ENCODE peak calls at places on chromosome 2, in seven cellular contexts. One of them, this sample, is unnamed.

GRCh38 chr2:3334392-3334791 is 43.2 kb downstream of the EIPR1 start:
- DNase-seq in frontal cortex: no peak
- DNase-seq in amniotic stem cell: no peak
- DNase-seq in H54: no peak
- DNase-seq in B cell: no peak
- DNase-seq in RPMI7951: no peak
- DNase-seq in spleen: peak; percentile 58
- DNase-seq in this sample: no peak

GRCh38 chr2:237223208-237223861 is 137.6 kb downstream of the COPS8 start:
- DNase-seq in amniotic stem cell: peak; percentile 71
- DNase-seq in spleen: no peak
- DNase-seq in RPMI7951: peak; percentile 100
- DNase-seq in H54: peak; percentile 37
- DNase-seq in B cell: no peak
- DNase-seq in frontal cortex: no peak
- DNase-seq in this sample: no peak

GRCh38 chr2:239411117-239411516 is 10.3 kb upstream of the HDAC4 start:
- DNase-seq in amniotic stem cell: no peak
- DNase-seq in frontal cortex: no peak
- DNase-seq in H54: no peak
- DNase-seq in B cell: no peak
- DNase-seq in RPMI7951: no peak
- DNase-seq in spleen: no peak
- DNase-seq in this sample: no peak

GRCh38 chr2:85542777-85543176 is 3.8 kb downstream of the MAT2A start:
- DNase-seq in spleen: no peak
- DNase-seq in H54: no peak
- DNase-seq in B cell: no peak
- DNase-seq in frontal cortex: no peak
- DNase-seq in amniotic stem cell: no peak
- DNase-seq in RPMI7951: no peak
- DNase-seq in this sample: no peak

GRCh38 chr2:11813951-11814350 is 67.5 kb downstream of the LPIN1 start:
- DNase-seq in frontal cortex: no peak
- DNase-seq in B cell: no peak
- DNase-seq in RPMI7951: no peak
- DNase-seq in spleen: no peak
- DNase-seq in H54: no peak
- DNase-seq in amniotic stem cell: no peak
- DNase-seq in this sample: peak; percentile 43

GRCh38 chr2:72744049-72744448 is 81.8 kb downstream of the EXOC6B start:
- DNase-seq in spleen: no peak
- DNase-seq in frontal cortex: no peak
- DNase-seq in H54: no peak
- DNase-seq in B cell: no peak
- DNase-seq in RPMI7951: no peak
- DNase-seq in amniotic stem cell: peak; percentile 12
- DNase-seq in this sample: no peak

GRCh38 chr2:60383421-60384117 is 169.9 kb downstream of the BCL11A start:
- DNase-seq in frontal cortex: no peak
- DNase-seq in RPMI7951: no peak
- DNase-seq in H54: no peak
- DNase-seq in B cell: no peak
- DNase-seq in spleen: no peak
- DNase-seq in amniotic stem cell: no peak
- DNase-seq in this sample: no peak

GRCh38 chr2:42810971-42811865 is 18.8 kb upstream of the HAAO start:
- DNase-seq in spleen: peak; percentile 91
- DNase-seq in RPMI7951: peak; percentile 73
- DNase-seq in B cell: peak; percentile 58
- DNase-seq in frontal cortex: peak; percentile 68
- DNase-seq in amniotic stem cell: no peak
- DNase-seq in H54: peak; percentile 48
- DNase-seq in this sample: peak; percentile 90

GRCh38 chr2:172701250-172701649 is 34.4 kb upstream of the RAPGEF4 start:
- DNase-seq in spleen: no peak
- DNase-seq in RPMI7951: peak; percentile 83
- DNase-seq in amniotic stem cell: peak; percentile 38
- DNase-seq in H54: peak; percentile 34
- DNase-seq in frontal cortex: no peak
- DNase-seq in B cell: no peak
- DNase-seq in this sample: no peak

GRCh38 chr2:239380831-239381708 is 19.8 kb downstream of the HDAC4 start:
- DNase-seq in frontal cortex: peak; percentile 64
- DNase-seq in RPMI7951: no peak
- DNase-seq in spleen: peak; percentile 90
- DNase-seq in H54: no peak
- DNase-seq in amniotic stem cell: no peak
- DNase-seq in B cell: peak; percentile 83
- DNase-seq in this sample: peak; percentile 64

GRCh38 chr2:217258170-217258569 is 398.3 kb upstream of the TNP1 start:
- DNase-seq in amniotic stem cell: no peak
- DNase-seq in H54: no peak
- DNase-seq in frontal cortex: no peak
- DNase-seq in RPMI7951: no peak
- DNase-seq in spleen: no peak
- DNase-seq in B cell: no peak
- DNase-seq in this sample: no peak

GRCh38 chr2:239736358-239737143 is 288.6 kb downstream of the NDUFA10 start:
- DNase-seq in RPMI7951: no peak
- DNase-seq in B cell: no peak
- DNase-seq in amniotic stem cell: no peak
- DNase-seq in spleen: no peak
- DNase-seq in H54: no peak
- DNase-seq in frontal cortex: no peak
- DNase-seq in this sample: no peak

GRCh38 chr2:86286518-86286917 is 50.9 kb downstream of the REEP1 start:
- DNase-seq in H54: no peak
- DNase-seq in RPMI7951: no peak
- DNase-seq in B cell: no peak
- DNase-seq in amniotic stem cell: no peak
- DNase-seq in frontal cortex: no peak
- DNase-seq in spleen: no peak
- DNase-seq in this sample: peak; percentile 24

GRCh38 chr2:238092486-238093035 is 7.6 kb upstream of the ESPNL start:
- DNase-seq in H54: no peak
- DNase-seq in frontal cortex: no peak
- DNase-seq in amniotic stem cell: no peak
- DNase-seq in RPMI7951: no peak
- DNase-seq in spleen: no peak
- DNase-seq in B cell: no peak
- DNase-seq in this sample: peak; percentile 64

GRCh38 chr2:230640540-230641011 is 72.1 kb upstream of the CAB39 start:
- DNase-seq in spleen: no peak
- DNase-seq in RPMI7951: no peak
- DNase-seq in B cell: peak; percentile 73
- DNase-seq in frontal cortex: no peak
- DNase-seq in H54: no peak
- DNase-seq in amniotic stem cell: no peak
- DNase-seq in this sample: no peak

GRCh38 chr2:104977958-104978357 is 59.9 kb upstream of the MRPS9 start:
- DNase-seq in B cell: no peak
- DNase-seq in frontal cortex: no peak
- DNase-seq in amniotic stem cell: no peak
- DNase-seq in spleen: no peak
- DNase-seq in RPMI7951: no peak
- DNase-seq in H54: no peak
- DNase-seq in this sample: no peak

GRCh38 chr2:172447811-172448493 is 20.6 kb downstream of the ITGA6 start:
- DNase-seq in B cell: no peak
- DNase-seq in amniotic stem cell: no peak
- DNase-seq in RPMI7951: no peak
- DNase-seq in frontal cortex: no peak
- DNase-seq in spleen: no peak
- DNase-seq in H54: no peak
- DNase-seq in this sample: no peak

GRCh38 chr2:1664076-1664605 is 80.2 kb downstream of the PXDN start:
- DNase-seq in RPMI7951: no peak
- DNase-seq in frontal cortex: no peak
- DNase-seq in amniotic stem cell: no peak
- DNase-seq in spleen: no peak
- DNase-seq in B cell: no peak
- DNase-seq in H54: no peak
- DNase-seq in this sample: peak; percentile 26

GRCh38 chr2:167183916-167184315 is 295.6 kb downstream of the XIRP2 start:
- DNase-seq in H54: no peak
- DNase-seq in spleen: no peak
- DNase-seq in B cell: no peak
- DNase-seq in frontal cortex: no peak
- DNase-seq in amniotic stem cell: no peak
- DNase-seq in RPMI7951: no peak
- DNase-seq in this sample: no peak

GRCh38 chr2:229805559-229805958 is 91.2 kb upstream of the DNER start:
- DNase-seq in RPMI7951: no peak
- DNase-seq in B cell: no peak
- DNase-seq in spleen: no peak
- DNase-seq in H54: no peak
- DNase-seq in amniotic stem cell: no peak
- DNase-seq in frontal cortex: no peak
- DNase-seq in this sample: no peak

GRCh38 chr2:112147382-112147781 is 9.2 kb downstream of the FBLN7 start:
- DNase-seq in frontal cortex: no peak
- DNase-seq in amniotic stem cell: no peak
- DNase-seq in spleen: no peak
- DNase-seq in B cell: no peak
- DNase-seq in RPMI7951: no peak
- DNase-seq in H54: no peak
- DNase-seq in this sample: peak; percentile 82

GRCh38 chr2:178943745-178944144 is 106.2 kb downstream of the CCDC141 start:
- DNase-seq in spleen: no peak
- DNase-seq in B cell: no peak
- DNase-seq in amniotic stem cell: no peak
- DNase-seq in H54: no peak
- DNase-seq in frontal cortex: no peak
- DNase-seq in RPMI7951: peak; percentile 2
- DNase-seq in this sample: no peak

GRCh38 chr2:152674334-152674733 is 42.9 kb downstream of the PRPF40A start:
- DNase-seq in frontal cortex: no peak
- DNase-seq in amniotic stem cell: no peak
- DNase-seq in H54: no peak
- DNase-seq in B cell: no peak
- DNase-seq in spleen: no peak
- DNase-seq in RPMI7951: no peak
- DNase-seq in this sample: no peak

GRCh38 chr2:43424262-43425207 is 171.3 kb downstream of the THADA start:
- DNase-seq in amniotic stem cell: no peak
- DNase-seq in spleen: no peak
- DNase-seq in H54: no peak
- DNase-seq in B cell: no peak
- DNase-seq in frontal cortex: no peak
- DNase-seq in RPMI7951: peak; percentile 42
- DNase-seq in this sample: no peak

GRCh38 chr2:86038291-86039081 is 67.2 kb downstream of the POLR1A start:
- DNase-seq in RPMI7951: peak; percentile 94
- DNase-seq in frontal cortex: no peak
- DNase-seq in amniotic stem cell: no peak
- DNase-seq in H54: no peak
- DNase-seq in B cell: peak; percentile 52
- DNase-seq in spleen: peak; percentile 69
- DNase-seq in this sample: peak; percentile 80

This sample was measured in mesenteric fat pad.